ENCODE peak calls at places on chromosomes 7 and 10, in eight cellular contexts. J, T, Z, X, S, I, H and G are unnamed samples.

GRCh38 chr10:95247200-95247880 is 43.5 kb downstream of the PDLIM1 start:
- DNase-seq in J (no peak), T (no peak), Z (no peak), X (peak; percentile 42), S (peak; percentile 50), I (peak; percentile 11), H (no peak), G (no peak)

GRCh38 chr7:51472017-51472296 is 155.3 kb upstream of the COBL start:
- DNase-seq in J (no peak), T (no peak), Z (no peak), X (no peak), S (no peak), I (no peak), H (no peak), G (peak; percentile 8)

GRCh38 chr10:57741751-57742150 is 525.9 kb downstream of the IPMK start:
- DNase-seq in J (no peak), T (no peak), Z (no peak), X (no peak), S (no peak), I (no peak), H (no peak), G (no peak)

GRCh38 chr7:14717711-14718304 is 184.7 kb downstream of the DGKB start:
- DNase-seq in J (no peak), T (no peak), Z (peak; percentile 41), X (no peak), S (peak; percentile 33), I (no peak), H (no peak), G (no peak)

GRCh38 chr10:101783736-101784118 is 481 bp upstream of the NPM3 start:
- DNase-seq in J (no peak), T (no peak), Z (no peak), X (peak; percentile 22), S (peak; percentile 25), I (no peak), H (no peak), G (no peak)

GRCh38 chr10:85995791-85996190 is 370.8 kb downstream of the GRID1 start:
- DNase-seq in J (no peak), T (no peak), Z (peak; percentile 39), X (peak; percentile 26), S (peak; percentile 73), I (peak; percentile 28), H (peak; percentile 54), G (peak; percentile 61)

GRCh38 chr7:116271980-116272886 is 61.9 kb downstream of the TES start:
- DNase-seq in J (peak; percentile 50), T (no peak), Z (peak; percentile 69), X (peak; percentile 95), S (peak; percentile 96), I (peak; percentile 78), H (peak; percentile 9), G (peak; percentile 84)

GRCh38 chr10:28681345-28681763 is 4.0 kb downstream of the BAMBI start:
- DNase-seq in J (peak; percentile 75), T (no peak), Z (no peak), X (peak; percentile 39), S (no peak), I (no peak), H (no peak), G (no peak)

GRCh38 chr10:72322280-72323058 is 32.2 kb downstream of the DNAJB12 start:
- DNase-seq in J (no peak), T (no peak), Z (peak; percentile 51), X (peak; percentile 96), S (peak; percentile 93), I (no peak), H (no peak), G (no peak)

GRCh38 chr7:117012284-117013174 is 59.2 kb downstream of the ST7 start:
- DNase-seq in J (no peak), T (no peak), Z (peak; percentile 11), X (peak; percentile 39), S (peak; percentile 67), I (no peak), H (no peak), G (no peak)

GRCh38 chr10:34489973-34490372 is 325.1 kb downstream of the PARD3 start:
- DNase-seq in J (no peak), T (no peak), Z (peak; percentile 41), X (peak; percentile 86), S (peak; percentile 90), I (no peak), H (no peak), G (no peak)

GRCh38 chr10:43396061-43396927 is 12.7 kb downstream of the HNRNPF start:
- DNase-seq in J (peak; percentile 90), T (peak; percentile 89), Z (peak; percentile 91), X (peak; percentile 67), S (peak; percentile 53), I (peak; percentile 81), H (peak; percentile 81), G (peak; percentile 84)

GRCh38 chr10:74244097-74244685 is 93.2 kb downstream of the ADK start:
- DNase-seq in J (no peak), T (no peak), Z (peak; percentile 59), X (no peak), S (peak; percentile 49), I (no peak), H (peak; percentile 51), G (no peak)

GRCh38 chr7:134403062-134403461 is 55.8 kb downstream of the AKR1B1 start:
- DNase-seq in J (no peak), T (no peak), Z (no peak), X (no peak), S (no peak), I (no peak), H (no peak), G (no peak)

GRCh38 chr10:24552346-24553016 is 171.2 kb downstream of the ARHGAP21 start:
- DNase-seq in J (no peak), T (peak; percentile 85), Z (peak; percentile 79), X (peak; percentile 67), S (peak; percentile 87), I (peak; percentile 46), H (no peak), G (peak; percentile 51)

DNA sequence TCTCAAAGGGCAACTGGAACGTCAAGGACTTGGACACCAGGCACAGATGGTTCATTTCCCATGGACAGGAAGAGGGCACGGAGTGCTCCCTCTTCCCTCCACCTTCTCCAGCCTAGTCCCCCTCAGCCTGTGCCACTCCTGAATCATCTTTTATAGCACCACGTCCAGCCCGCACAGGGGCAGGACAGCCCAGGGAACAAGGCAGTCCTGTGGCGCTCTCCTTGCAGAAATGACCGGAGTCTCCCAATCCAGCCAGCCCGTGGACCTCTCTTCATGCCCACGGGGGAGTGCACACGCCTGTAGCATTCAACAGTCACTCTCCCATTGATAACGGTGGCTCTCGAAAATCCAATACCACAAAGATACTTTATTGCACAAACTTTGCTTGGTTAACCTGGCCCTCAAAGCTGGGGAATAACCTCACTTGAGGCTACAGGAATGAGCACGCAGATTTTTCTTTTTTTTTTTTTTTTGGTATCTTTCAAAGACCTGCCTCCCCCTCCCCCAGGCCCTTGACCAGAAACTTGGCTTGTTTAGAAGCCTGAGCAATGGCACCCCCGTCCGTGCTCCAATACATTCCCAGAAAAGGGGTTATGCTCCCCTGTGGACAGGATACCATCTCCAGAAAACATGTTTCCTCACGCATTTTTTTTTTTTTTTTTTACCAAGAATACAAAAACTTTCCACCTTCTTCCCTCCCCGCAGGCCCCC is 728 bp downstream of the PRKCQ start:
- DNase-seq in J (no peak), T (peak; percentile 51), Z (no peak), X (no peak), S (no peak), I (no peak), H (no peak), G (peak; percentile 77)
- H3K27me3 ChIP-seq in J (no peaks in the 10 kb centered on the region), T (no peaks in the 10 kb centered on the region), Z (peaks cover 36% of the 10 kb centered on the region), X (no peaks in the 10 kb centered on the region), S (no peaks in the 10 kb centered on the region), I (no peaks in the 10 kb centered on the region), H (peaks cover 5% of the 10 kb centered on the region), G (no peaks in the 10 kb centered on the region)

DNA sequence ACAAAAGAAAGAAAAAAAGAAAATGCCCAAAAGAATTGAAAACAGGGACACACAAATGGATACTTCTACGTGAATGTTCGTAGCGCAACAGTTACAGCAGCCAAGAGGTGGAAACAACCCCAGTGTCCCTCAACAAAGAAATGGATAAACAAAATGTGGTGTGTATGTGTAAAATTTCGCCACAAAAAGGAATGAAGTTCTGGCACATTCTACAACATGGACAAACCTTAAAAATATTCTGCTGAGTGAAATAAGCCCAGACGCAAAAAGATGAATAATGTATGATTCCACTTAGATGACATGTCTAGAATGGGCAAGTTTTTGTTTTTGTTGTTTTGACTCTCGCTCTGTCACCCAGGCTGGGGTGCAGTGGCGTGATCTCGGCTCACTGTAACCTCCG is 10.9 kb downstream of the UCMA start:
- DNase-seq in J (no peak), T (no peak), Z (no peak), X (no peak), S (no peak), I (no peak), H (no peak), G (no peak)
- H3K27me3 ChIP-seq in J (no peaks in the 10 kb centered on the region), T (no peaks in the 10 kb centered on the region), Z (no peaks in the 10 kb centered on the region), X (no peaks in the 10 kb centered on the region), S (no peaks in the 10 kb centered on the region), I (no peaks in the 10 kb centered on the region), H (no peaks in the 10 kb centered on the region), G (no peaks in the 10 kb centered on the region)

GRCh38 chr7:131893627-131894345 is 337.4 kb upstream of the PODXL start:
- DNase-seq in J (no peak), T (no peak), Z (no peak), X (no peak), S (no peak), I (no peak), H (no peak), G (no peak)

GRCh38 chr7:131883769-131884168 is 327.3 kb upstream of the PODXL start:
- DNase-seq in J (no peak), T (no peak), Z (no peak), X (no peak), S (no peak), I (no peak), H (no peak), G (no peak)

GRCh38 chr7:131895541-131896173 is 339.2 kb upstream of the PODXL start:
- DNase-seq in J (no peak), T (no peak), Z (peak; percentile 48), X (peak; percentile 88), S (peak; percentile 82), I (no peak), H (peak; percentile 26), G (no peak)

GRCh38 chr7:131890191-131890590 is 333.8 kb upstream of the PODXL start:
- DNase-seq in J (no peak), T (no peak), Z (no peak), X (no peak), S (no peak), I (no peak), H (peak; percentile 3), G (no peak)

DNA sequence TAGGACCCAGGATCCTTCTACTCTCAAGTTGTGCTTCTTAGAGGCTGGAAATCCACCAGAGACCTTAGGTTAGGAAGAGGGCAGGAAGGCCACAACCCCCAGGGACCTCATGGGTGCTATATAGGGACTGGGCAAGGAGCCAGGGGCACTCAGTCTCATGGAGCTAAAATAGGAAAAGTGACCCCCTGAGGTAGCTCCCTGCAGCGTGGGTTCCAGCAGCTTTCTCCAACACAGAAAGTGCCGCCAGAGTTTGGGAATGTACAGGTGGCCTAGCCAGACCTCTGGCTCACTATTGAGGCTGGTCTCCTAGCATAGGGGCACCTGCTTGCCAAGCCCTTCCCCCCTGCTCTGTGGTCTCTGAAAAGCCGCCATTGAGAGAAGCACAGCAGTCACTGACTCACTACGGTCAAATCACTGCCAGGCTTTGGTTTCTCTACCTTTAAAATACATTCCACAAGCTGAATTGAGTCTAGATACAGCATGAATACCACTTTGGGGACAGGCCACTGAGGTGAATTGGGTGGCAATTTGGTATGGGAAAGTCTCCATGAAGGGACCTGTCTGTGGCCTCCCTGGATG is 333.2 kb upstream of the PODXL start:
- DNase-seq in J (no peak), T (peak; percentile 18), Z (no peak), X (no peak), S (no peak), I (no peak), H (no peak), G (no peak)
- H3K27me3 ChIP-seq in J (no peaks in the 10 kb centered on the region), T (no peaks in the 10 kb centered on the region), Z (no peaks in the 10 kb centered on the region), X (no peaks in the 10 kb centered on the region), S (no peaks in the 10 kb centered on the region), I (peaks cover 7% of the 10 kb centered on the region), H (no peaks in the 10 kb centered on the region), G (no peaks in the 10 kb centered on the region)

GRCh38 chr10:62816179-62817119 is at the start of gene EGR2:
- DNase-seq in J (peak; percentile 96), T (peak; percentile 93), Z (peak; percentile 96), X (peak; percentile 93), S (peak; percentile 86), I (peak; percentile 95), H (peak; percentile 96), G (peak; percentile 96)
- H3K27me3 ChIP-seq in J (no peaks in the 10 kb centered on the region), T (peaks cover 4% of the 10 kb centered on the region), Z (peaks cover 69% of the 10 kb centered on the region), X (peaks cover 8% of the 10 kb centered on the region), S (peaks cover 18% of the 10 kb centered on the region), I (no peaks in the 10 kb centered on the region), H (peaks cover 28% of the 10 kb centered on the region), G (no peaks in the 10 kb centered on the region)